ENCODE peak calls at places on chromosome 4, in four cellular contexts. K is GM12878, L is H1, V is K562. X is an unnamed sample.

GRCh38 chr4:85681194-85681803 is 206.3 kb downstream of the ARHGAP24 start:
- DNase-seq in K (no peak), L (no peak), V (no peak), X (no peak)

GRCh38 chr4:86521373-86521969 is 72.6 kb upstream of the PTPN13 start:
- DNase-seq in K (no peak), L (no peak), V (no peak), X (no peak)

GRCh38 chr4:152408514-152409327 is 127.2 kb downstream of the FBXW7 start:
- DNase-seq in K (no peak), L (no peak), V (peak; percentile 17), X (peak; percentile 37)

GRCh38 chr4:88244821-88245579 is 39.4 kb downstream of the PPM1K start:
- DNase-seq in K (no peak), L (no peak), V (no peak), X (no peak)

GRCh38 chr4:3563403-3563802 is 31.2 kb upstream of the LRPAP1 start:
- DNase-seq in K (no peak), L (no peak), V (no peak), X (no peak)

GRCh38 chr4:112029642-112030235 is 115.5 kb upstream of the FAM241A start:
- DNase-seq in K (no peak), L (no peak), V (no peak), X (no peak)

GRCh38 chr4:148770848-148771247 is 328.6 kb upstream of the NR3C2 start:
- DNase-seq in K (no peak), L (no peak), V (no peak), X (no peak)

GRCh38 chr4:145954924-145955339 is 16.3 kb upstream of the ZNF827 start:
- DNase-seq in K (no peak), L (no peak), V (peak; percentile 69), X (no peak)

GRCh38 chr4:101994247-101994775 is 203.8 kb downstream of the BANK1 start:
- DNase-seq in K (no peak), L (no peak), V (no peak), X (no peak)

GRCh38 chr4:76867880-76868655 is 29.9 kb downstream of the SOWAHB start:
- DNase-seq in K (no peak), L (no peak), V (no peak), X (no peak)

GRCh38 chr4:153513596-153513995 is 47.4 kb downstream of the TMEM131L start:
- DNase-seq in K (no peak), L (no peak), V (no peak), X (no peak)

GRCh38 chr4:113958766-113959540 is 20.5 kb downstream of the ARSJ start:
- DNase-seq in K (no peak), L (no peak), V (no peak), X (peak; percentile 74)

GRCh38 chr4:151753056-151753455 is 7.8 kb downstream of the GATB start:
- DNase-seq in K (no peak), L (no peak), V (no peak), X (no peak)

GRCh38 chr4:140154572-140154891 is 548 bp upstream of the MAML3 start:
- DNase-seq in K (no peak), L (no peak), V (no peak), X (no peak)

GRCh38 chr4:146342600-146343192 is 128.4 kb downstream of the REELD1 start:
- DNase-seq in K (no peak), L (no peak), V (peak; percentile 25), X (no peak)

GRCh38 chr4:93791570-93792195 is 36.9 kb upstream of the ATOH1 start:
- DNase-seq in K (no peak), L (no peak), V (peak; percentile 60), X (peak; percentile 50)

GRCh38 chr4:60463846-60464502 is 736.2 kb upstream of the ADGRL3 start:
- DNase-seq in K (no peak), L (no peak), V (no peak), X (peak; percentile 1)

GRCh38 chr4:16686195-16686594 is 212.2 kb downstream of the LDB2 start:
- DNase-seq in K (no peak), L (no peak), V (no peak), X (no peak)

GRCh38 chr4:169243808-169244207 is 26.9 kb downstream of the SH3RF1 start:
- DNase-seq in K (no peak), L (no peak), V (no peak), X (peak; percentile 73)

GRCh38 chr4:76984127-76984526 is 34.6 kb downstream of the SEPTIN11 start:
- DNase-seq in K (peak; percentile 40), L (no peak), V (peak; percentile 23), X (peak; percentile 10)

GRCh38 chr4:168656055-168656660 is 159.3 kb downstream of the PALLD start:
- DNase-seq in K (no peak), L (no peak), V (no peak), X (no peak)

GRCh38 chr4:161926033-161926828 is 237.6 kb downstream of the FSTL5 start:
- DNase-seq in K (no peak), L (no peak), V (no peak), X (no peak)

GRCh38 chr4:164442167-164442566 is 311.8 kb upstream of the SMIM31 start:
- DNase-seq in K (no peak), L (no peak), V (no peak), X (no peak)

GRCh38 chr4:145609494-145610427 is 9.4 kb upstream of the MMAA start:
- DNase-seq in K (peak; percentile 58), L (no peak), V (peak; percentile 27), X (peak; percentile 58)

GRCh38 chr4:127162741-127163140 is 470.0 kb upstream of the INTU start:
- DNase-seq in K (no peak), L (no peak), V (no peak), X (no peak)

GRCh38 chr4:27381806-27382205 is 521.2 kb downstream of the STIM2 start:
- DNase-seq in K (no peak), L (no peak), V (no peak), X (no peak)

GRCh38 chr4:41525129-41525528 is 12.8 kb upstream of the LIMCH1 start:
- DNase-seq in K (no peak), L (peak; percentile 54), V (no peak), X (no peak)

GRCh38 chr4:41256740-41257256 is at the start of gene UCHL1:
- DNase-seq in K (no peak), L (peak; percentile 93), V (no peak), X (no peak)

GRCh38 chr4:56240554-56241190 is 146.6 kb downstream of the AASDH start:
- DNase-seq in K (no peak), L (no peak), V (no peak), X (peak; percentile 55)

GRCh38 chr4:160129439-160129838 is 1026.6 kb downstream of the RAPGEF2 start:
- DNase-seq in K (no peak), L (no peak), V (no peak), X (no peak)

GRCh38 chr4:183342541-183343533 is 20.6 kb upstream of the CLDN24 start:
- DNase-seq in K (no peak), L (no peak), V (no peak), X (no peak)

GRCh38 chr4:109947457-109947856 is 34.8 kb downstream of the EGF start:
- DNase-seq in K (no peak), L (no peak), V (no peak), X (no peak)

GRCh38 chr4:6200011-6200921 is at the start of gene JAKMIP1:
- DNase-seq in K (no peak), L (no peak), V (peak; percentile 100), X (peak; percentile 25)

GRCh38 chr4:94332983-94333590 is 9.5 kb downstream of the HPGDS start:
- DNase-seq in K (no peak), L (no peak), V (no peak), X (peak; percentile 7)

GRCh38 chr4:112448211-112448745 is 67.7 kb downstream of the NEUROG2 start:
- DNase-seq in K (no peak), L (no peak), V (no peak), X (no peak)

GRCh38 chr4:151665442-151666127 is 95.2 kb downstream of the GATB start:
- DNase-seq in K (no peak), L (no peak), V (no peak), X (no peak)

GRCh38 chr4:183072181-183072580 is 26.9 kb upstream of the WWC2 start:
- DNase-seq in K (no peak), L (no peak), V (no peak), X (no peak)

GRCh38 chr4:84920591-84920990 is 45.9 kb downstream of the WDFY3 start:
- DNase-seq in K (no peak), L (no peak), V (no peak), X (no peak)

DNA sequence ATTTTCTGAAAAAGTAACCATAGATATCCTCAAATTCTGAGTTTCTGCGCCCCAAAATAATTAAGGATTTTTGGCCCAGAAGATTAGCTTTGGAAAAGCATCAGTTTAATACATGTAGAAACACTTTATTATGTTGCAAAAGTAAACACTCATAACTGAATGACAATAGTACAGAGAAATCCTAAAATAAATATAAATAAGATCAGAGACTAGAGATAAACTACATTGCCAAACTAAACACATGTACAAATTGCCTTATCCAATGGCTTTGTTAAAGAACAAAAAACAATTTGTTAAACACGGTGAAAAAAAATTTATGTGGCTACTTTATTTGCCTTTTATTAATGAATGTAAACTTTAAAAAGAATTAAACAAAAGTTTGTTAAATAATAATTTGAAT is 17.5 kb downstream of the SPOCK3 start:
- DNase-seq in K (no peak), L (no peak), V (no peak), X (no peak)
- H3K9ac ChIP-seq in K (no peak overlapping the region), L (no peak overlapping the region), V (no peak overlapping the region), X (no peak overlapping the region)

DNA sequence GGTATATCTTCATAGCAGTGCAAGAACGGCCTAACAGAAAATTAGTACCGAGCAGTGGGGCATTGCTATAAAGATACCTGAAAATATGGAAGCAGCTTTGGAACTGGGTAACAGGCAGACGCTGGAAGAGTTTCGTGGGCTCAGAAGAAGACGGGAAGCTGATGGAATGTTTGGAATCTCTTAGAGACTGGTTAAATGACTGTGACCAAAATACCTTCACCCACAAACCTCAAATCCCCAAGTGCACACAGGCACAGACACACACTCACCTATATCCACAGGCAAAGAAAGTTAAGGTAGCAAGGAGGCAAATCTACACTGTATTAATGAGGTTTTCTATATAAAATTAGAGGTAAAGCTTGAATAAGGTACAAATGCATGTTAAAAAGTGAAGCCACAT is 14.6 kb upstream of the SPRY1 start:
- DNase-seq in K (no peak), L (no peak), V (no peak), X (no peak)
- TF ChIP-seq KDM1A in K (no peak), L (no peak), V (no peak), X (no peak)

DNA sequence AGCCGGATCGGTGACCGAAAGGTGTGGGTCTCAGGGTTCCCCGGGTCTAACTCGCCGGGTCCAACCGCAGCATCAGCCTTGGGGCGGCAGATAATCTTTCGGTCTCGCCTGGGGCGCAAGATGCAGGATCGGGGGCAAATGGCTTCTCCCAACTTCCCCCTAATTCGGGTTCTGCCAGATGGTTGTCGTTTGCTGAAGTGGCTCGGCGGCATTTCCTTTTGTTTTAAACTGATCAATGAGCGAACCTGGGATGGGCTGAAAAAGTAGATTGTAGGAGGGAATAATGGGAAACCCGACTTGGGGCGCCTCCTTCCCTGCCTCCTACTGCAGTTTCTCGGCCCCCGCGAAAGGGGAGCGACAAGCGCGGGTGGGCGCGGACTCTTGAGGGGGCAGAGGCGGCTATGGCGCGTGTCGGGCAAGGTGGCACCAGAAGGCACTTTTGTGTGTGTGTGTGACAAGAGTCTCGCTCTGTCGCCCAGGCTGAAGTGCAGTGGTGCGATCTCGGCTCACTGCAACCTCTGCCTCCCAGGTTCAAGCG is 3.1 kb downstream of the PDGFRA start:
- DNase-seq in K (no peak), L (no peak), V (no peak), X (no peak)
- TF ChIP-seq EZH2 in K (no peak), L (no peak), V (no peak), X (peak; percentile 73)

GRCh38 chr4:38132140-38132673 is 172.0 kb downstream of the PTTG2 start:
- DNase-seq in K (peak; percentile 100), L (no peak), V (no peak), X (no peak)
- H3K9ac ChIP-seq in K (peak overlapping the region; percentile 61), L (no peak overlapping the region), V (no peak overlapping the region), X (peak overlapping the region; percentile 74)

GRCh38 chr4:23305026-23305425 is 584.8 kb downstream of the PPARGC1A start:
- DNase-seq in K (no peak), L (no peak), V (no peak), X (peak; percentile 2)
- TF ChIP-seq KDM1A in K (no peak), L (no peak), V (no peak), X (no peak)